ENCODE peak calls at places on chromosomes 1 and 21, in nine cellular contexts. One of them, this sample, is unnamed.
A peak's percentile ranks its signal among the peaks of the same experiment; 100 is the strongest.

GRCh38 chr1:24463756-24464377 is 38.8 kb upstream of the RCAN3 start:
- DNase-seq in WTC11: peak; percentile 50
- DNase-seq in cardiac fibroblast: no peak
- DNase-seq in tibial artery: no peak
- DNase-seq in colonic mucosa: no peak
- DNase-seq in astrocyte of the spinal cord: no peak
- DNase-seq in brain microvascular endothelial cell: no peak
- DNase-seq in Calu3: no peak
- DNase-seq in GM10248: no peak
- DNase-seq in this sample: no peak

GRCh38 chr1:41935226-41935625 is 16.5 kb upstream of the HIVEP3 start:
- DNase-seq in WTC11: no peak
- DNase-seq in cardiac fibroblast: peak; percentile 64
- DNase-seq in tibial artery: no peak
- DNase-seq in colonic mucosa: no peak
- DNase-seq in astrocyte of the spinal cord: peak; percentile 41
- DNase-seq in brain microvascular endothelial cell: no peak
- DNase-seq in Calu3: no peak
- DNase-seq in GM10248: no peak
- DNase-seq in this sample: no peak

GRCh38 chr1:213719462-213719861 is 268.3 kb upstream of the PROX1 start:
- DNase-seq in WTC11: no peak
- DNase-seq in cardiac fibroblast: no peak
- DNase-seq in tibial artery: no peak
- DNase-seq in colonic mucosa: no peak
- DNase-seq in astrocyte of the spinal cord: no peak
- DNase-seq in brain microvascular endothelial cell: no peak
- DNase-seq in Calu3: no peak
- DNase-seq in GM10248: no peak
- DNase-seq in this sample: no peak

GRCh38 chr1:61444277-61444676 is 280.7 kb downstream of the TM2D1 start:
- DNase-seq in WTC11: no peak
- DNase-seq in cardiac fibroblast: no peak
- DNase-seq in tibial artery: no peak
- DNase-seq in colonic mucosa: peak; percentile 60
- DNase-seq in astrocyte of the spinal cord: no peak
- DNase-seq in brain microvascular endothelial cell: no peak
- DNase-seq in Calu3: no peak
- DNase-seq in GM10248: no peak
- DNase-seq in this sample: no peak

GRCh38 chr1:172599912-172600311 is 59.0 kb upstream of the FASLG start:
- DNase-seq in WTC11: no peak
- DNase-seq in cardiac fibroblast: no peak
- DNase-seq in tibial artery: no peak
- DNase-seq in colonic mucosa: no peak
- DNase-seq in astrocyte of the spinal cord: no peak
- DNase-seq in brain microvascular endothelial cell: no peak
- DNase-seq in Calu3: no peak
- DNase-seq in GM10248: no peak
- DNase-seq in this sample: no peak

GRCh38 chr1:3022511-3022973 is 1.3 kb downstream of the ACTRT2 start:
- DNase-seq in WTC11: no peak
- DNase-seq in cardiac fibroblast: no peak
- DNase-seq in tibial artery: peak; percentile 51
- DNase-seq in colonic mucosa: no peak
- DNase-seq in astrocyte of the spinal cord: no peak
- DNase-seq in brain microvascular endothelial cell: no peak
- DNase-seq in Calu3: no peak
- DNase-seq in GM10248: no peak
- DNase-seq in this sample: no peak

GRCh38 chr1:2302292-2302925 is 74.3 kb downstream of the SKI start:
- DNase-seq in WTC11: no peak
- DNase-seq in cardiac fibroblast: no peak
- DNase-seq in tibial artery: no peak
- DNase-seq in colonic mucosa: no peak
- DNase-seq in astrocyte of the spinal cord: no peak
- DNase-seq in brain microvascular endothelial cell: no peak
- DNase-seq in Calu3: no peak
- DNase-seq in GM10248: no peak
- DNase-seq in this sample: no peak

GRCh38 chr1:178005450-178005849 is 35.6 kb upstream of the SEC16B start:
- DNase-seq in WTC11: no peak
- DNase-seq in cardiac fibroblast: no peak
- DNase-seq in tibial artery: no peak
- DNase-seq in colonic mucosa: no peak
- DNase-seq in astrocyte of the spinal cord: no peak
- DNase-seq in brain microvascular endothelial cell: no peak
- DNase-seq in Calu3: no peak
- DNase-seq in GM10248: no peak
- DNase-seq in this sample: no peak

GRCh38 chr1:6869002-6869380 is 83.7 kb downstream of the CAMTA1 start:
- DNase-seq in WTC11: no peak
- DNase-seq in cardiac fibroblast: no peak
- DNase-seq in tibial artery: no peak
- DNase-seq in colonic mucosa: no peak
- DNase-seq in astrocyte of the spinal cord: no peak
- DNase-seq in brain microvascular endothelial cell: no peak
- DNase-seq in Calu3: no peak
- DNase-seq in GM10248: no peak
- DNase-seq in this sample: no peak

GRCh38 chr1:150577557-150578277 is 1.7 kb downstream of the MCL1 start:
- DNase-seq in WTC11: no peak
- DNase-seq in cardiac fibroblast: peak; percentile 61
- DNase-seq in tibial artery: no peak
- DNase-seq in colonic mucosa: no peak
- DNase-seq in astrocyte of the spinal cord: peak; percentile 60
- DNase-seq in brain microvascular endothelial cell: peak; percentile 35
- DNase-seq in Calu3: no peak
- DNase-seq in GM10248: no peak
- DNase-seq in this sample: no peak

GRCh38 chr1:59990470-59990869 is 63.9 kb upstream of the CYP2J2 start:
- DNase-seq in WTC11: no peak
- DNase-seq in cardiac fibroblast: no peak
- DNase-seq in tibial artery: no peak
- DNase-seq in colonic mucosa: no peak
- DNase-seq in astrocyte of the spinal cord: no peak
- DNase-seq in brain microvascular endothelial cell: no peak
- DNase-seq in Calu3: no peak
- DNase-seq in GM10248: no peak
- DNase-seq in this sample: no peak

GRCh38 chr1:77014396-77014795 is 147.1 kb downstream of the ST6GALNAC5 start:
- DNase-seq in WTC11: no peak
- DNase-seq in cardiac fibroblast: no peak
- DNase-seq in tibial artery: no peak
- DNase-seq in colonic mucosa: no peak
- DNase-seq in astrocyte of the spinal cord: no peak
- DNase-seq in brain microvascular endothelial cell: no peak
- DNase-seq in Calu3: no peak
- DNase-seq in GM10248: no peak
- DNase-seq in this sample: no peak

GRCh38 chr1:67347688-67348472 is 40.2 kb downstream of the IL12RB2 start:
- DNase-seq in WTC11: peak; percentile 49
- DNase-seq in cardiac fibroblast: peak; percentile 73
- DNase-seq in tibial artery: no peak
- DNase-seq in colonic mucosa: peak; percentile 38
- DNase-seq in astrocyte of the spinal cord: peak; percentile 85
- DNase-seq in brain microvascular endothelial cell: peak; percentile 49
- DNase-seq in Calu3: peak; percentile 19
- DNase-seq in GM10248: peak; percentile 36
- DNase-seq in this sample: peak; percentile 34

GRCh38 chr1:198922638-198923430 is 284.0 kb downstream of the PTPRC start:
- DNase-seq in WTC11: no peak
- DNase-seq in cardiac fibroblast: no peak
- DNase-seq in tibial artery: no peak
- DNase-seq in colonic mucosa: no peak
- DNase-seq in astrocyte of the spinal cord: no peak
- DNase-seq in brain microvascular endothelial cell: no peak
- DNase-seq in Calu3: no peak
- DNase-seq in GM10248: no peak
- DNase-seq in this sample: no peak

GRCh38 chr21:44761011-44761729 is 40.5 kb downstream of the UBE2G2 start:
- DNase-seq in WTC11: peak; percentile 75
- DNase-seq in cardiac fibroblast: no peak
- DNase-seq in tibial artery: peak; percentile 38
- DNase-seq in colonic mucosa: peak; percentile 54
- DNase-seq in astrocyte of the spinal cord: no peak
- DNase-seq in brain microvascular endothelial cell: no peak
- DNase-seq in Calu3: peak; percentile 47
- DNase-seq in GM10248: no peak
- DNase-seq in this sample: peak; percentile 37
- TF ChIP-seq CTCF in WTC11: peak; percentile 46
- TF ChIP-seq CTCF in cardiac fibroblast: peak; percentile 29
- TF ChIP-seq CTCF in tibial artery: no peak
- TF ChIP-seq CTCF in colonic mucosa: peak; percentile 53
- TF ChIP-seq CTCF in astrocyte of the spinal cord: peak; percentile 44
- TF ChIP-seq CTCF in brain microvascular endothelial cell: peak; percentile 49
- TF ChIP-seq CTCF in Calu3: no peak
- TF ChIP-seq CTCF in GM10248: no peak
- TF ChIP-seq CTCF in this sample: peak; percentile 51

DNA sequence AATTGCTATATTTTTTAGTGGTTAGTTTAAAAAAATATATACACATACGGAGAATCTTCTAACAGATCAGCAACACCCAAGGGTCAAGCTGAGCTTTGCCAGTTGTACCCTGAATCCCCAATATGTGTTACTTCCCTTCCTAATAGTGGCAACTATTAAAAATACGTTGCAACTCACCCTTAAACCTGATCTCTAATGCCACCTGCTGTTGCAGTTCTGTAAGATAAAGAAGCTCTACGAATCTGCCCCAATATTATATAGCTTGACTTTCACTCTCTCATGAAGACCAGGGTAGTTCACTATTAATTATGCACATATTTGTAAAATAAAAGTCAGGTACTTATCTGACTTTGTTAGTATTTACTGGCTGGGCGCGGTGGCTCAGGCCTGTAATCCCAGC is 58.4 kb downstream of the ASH1L start:
- DNase-seq in WTC11: no peak
- DNase-seq in cardiac fibroblast: peak; percentile 71
- DNase-seq in tibial artery: no peak
- DNase-seq in colonic mucosa: no peak
- DNase-seq in astrocyte of the spinal cord: peak; percentile 39
- DNase-seq in brain microvascular endothelial cell: peak; percentile 12
- DNase-seq in Calu3: peak; percentile 9
- DNase-seq in GM10248: peak; percentile 38
- DNase-seq in this sample: no peak
- TF ChIP-seq CTCF in WTC11: no peak
- TF ChIP-seq CTCF in cardiac fibroblast: peak; percentile 45
- TF ChIP-seq CTCF in tibial artery: peak; percentile 37
- TF ChIP-seq CTCF in colonic mucosa: no peak
- TF ChIP-seq CTCF in astrocyte of the spinal cord: peak; percentile 35
- TF ChIP-seq CTCF in brain microvascular endothelial cell: peak; percentile 48
- TF ChIP-seq CTCF in Calu3: no peak
- TF ChIP-seq CTCF in GM10248: peak; percentile 36
- TF ChIP-seq CTCF in this sample: no peak

GRCh38 chr1:238951809-238952208 is 434.6 kb upstream of the CHRM3 start:
- DNase-seq in WTC11: no peak
- DNase-seq in cardiac fibroblast: peak; percentile 66
- DNase-seq in tibial artery: no peak
- DNase-seq in colonic mucosa: peak; percentile 22
- DNase-seq in astrocyte of the spinal cord: peak; percentile 73
- DNase-seq in brain microvascular endothelial cell: peak; percentile 52
- DNase-seq in Calu3: peak; percentile 63
- DNase-seq in GM10248: no peak
- DNase-seq in this sample: peak; percentile 22
- TF ChIP-seq CTCF in WTC11: no peak
- TF ChIP-seq CTCF in cardiac fibroblast: peak; percentile 26
- TF ChIP-seq CTCF in tibial artery: no peak
- TF ChIP-seq CTCF in colonic mucosa: no peak
- TF ChIP-seq CTCF in astrocyte of the spinal cord: peak; percentile 58
- TF ChIP-seq CTCF in brain microvascular endothelial cell: peak; percentile 64
- TF ChIP-seq CTCF in Calu3: peak; percentile 61
- TF ChIP-seq CTCF in GM10248: peak; percentile 9
- TF ChIP-seq CTCF in this sample: peak; percentile 45

GRCh38 chr1:186681136-186681535 is 913 bp upstream of the PTGS2 start:
- DNase-seq in WTC11: no peak
- DNase-seq in cardiac fibroblast: peak; percentile 46
- DNase-seq in tibial artery: no peak
- DNase-seq in colonic mucosa: no peak
- DNase-seq in astrocyte of the spinal cord: peak; percentile 17
- DNase-seq in brain microvascular endothelial cell: no peak
- DNase-seq in Calu3: no peak
- DNase-seq in GM10248: no peak
- DNase-seq in this sample: no peak

GRCh38 chr1:186680031-186681012 is at the start of gene PTGS2:
- DNase-seq in WTC11: peak; percentile 84
- DNase-seq in cardiac fibroblast: peak; percentile 99
- DNase-seq in tibial artery: peak; percentile 91
- DNase-seq in colonic mucosa: peak; percentile 80
- DNase-seq in astrocyte of the spinal cord: peak; percentile 92
- DNase-seq in brain microvascular endothelial cell: peak; percentile 93
- DNase-seq in Calu3: peak; percentile 96
- DNase-seq in GM10248: peak; percentile 82
- DNase-seq in this sample: peak; percentile 74

GRCh38 chr1:186681806-186682205 is 1.6 kb upstream of the PTGS2 start:
- DNase-seq in WTC11: no peak
- DNase-seq in cardiac fibroblast: peak; percentile 81
- DNase-seq in tibial artery: no peak
- DNase-seq in colonic mucosa: no peak
- DNase-seq in astrocyte of the spinal cord: no peak
- DNase-seq in brain microvascular endothelial cell: no peak
- DNase-seq in Calu3: no peak
- DNase-seq in GM10248: no peak
- DNase-seq in this sample: no peak

GRCh38 chr1:186683637-186684410 is 3.6 kb upstream of the PTGS2 start:
- DNase-seq in WTC11: no peak
- DNase-seq in cardiac fibroblast: no peak
- DNase-seq in tibial artery: no peak
- DNase-seq in colonic mucosa: no peak
- DNase-seq in astrocyte of the spinal cord: no peak
- DNase-seq in brain microvascular endothelial cell: no peak
- DNase-seq in Calu3: no peak
- DNase-seq in GM10248: no peak
- DNase-seq in this sample: no peak

GRCh38 chr1:186682721-186683120 is 2.5 kb upstream of the PTGS2 start:
- DNase-seq in WTC11: no peak
- DNase-seq in cardiac fibroblast: peak; percentile 76
- DNase-seq in tibial artery: no peak
- DNase-seq in colonic mucosa: no peak
- DNase-seq in astrocyte of the spinal cord: peak; percentile 38
- DNase-seq in brain microvascular endothelial cell: no peak
- DNase-seq in Calu3: no peak
- DNase-seq in GM10248: no peak
- DNase-seq in this sample: no peak
- TF ChIP-seq CTCF in WTC11: no peak
- TF ChIP-seq CTCF in cardiac fibroblast: peak; percentile 41
- TF ChIP-seq CTCF in tibial artery: no peak
- TF ChIP-seq CTCF in colonic mucosa: peak; percentile 11
- TF ChIP-seq CTCF in astrocyte of the spinal cord: peak; percentile 35
- TF ChIP-seq CTCF in brain microvascular endothelial cell: peak; percentile 48
- TF ChIP-seq CTCF in Calu3: peak; percentile 35
- TF ChIP-seq CTCF in GM10248: peak; percentile 37
- TF ChIP-seq CTCF in this sample: no peak

GRCh38 chr1:30111431-30111830 is 612.0 kb downstream of the MATN1 start:
- DNase-seq in WTC11: peak; percentile 76
- DNase-seq in cardiac fibroblast: peak; percentile 25
- DNase-seq in tibial artery: no peak
- DNase-seq in colonic mucosa: peak; percentile 57
- DNase-seq in astrocyte of the spinal cord: peak; percentile 26
- DNase-seq in brain microvascular endothelial cell: peak; percentile 35
- DNase-seq in Calu3: peak; percentile 65
- DNase-seq in GM10248: peak; percentile 35
- DNase-seq in this sample: peak; percentile 72
- TF ChIP-seq CTCF in WTC11: peak; percentile 32
- TF ChIP-seq CTCF in cardiac fibroblast: peak; percentile 29
- TF ChIP-seq CTCF in tibial artery: peak; percentile 24
- TF ChIP-seq CTCF in colonic mucosa: peak; percentile 52
- TF ChIP-seq CTCF in astrocyte of the spinal cord: peak; percentile 71
- TF ChIP-seq CTCF in brain microvascular endothelial cell: peak; percentile 78
- TF ChIP-seq CTCF in Calu3: peak; percentile 60
- TF ChIP-seq CTCF in GM10248: peak; percentile 53
- TF ChIP-seq CTCF in this sample: peak; percentile 68

GRCh38 chr1:170790175-170790574 is 126.2 kb downstream of the PRRX1 start:
- DNase-seq in WTC11: no peak
- DNase-seq in cardiac fibroblast: no peak
- DNase-seq in tibial artery: no peak
- DNase-seq in colonic mucosa: no peak
- DNase-seq in astrocyte of the spinal cord: no peak
- DNase-seq in brain microvascular endothelial cell: no peak
- DNase-seq in Calu3: no peak
- DNase-seq in GM10248: no peak
- DNase-seq in this sample: no peak
- TF ChIP-seq CTCF in WTC11: no peak
- TF ChIP-seq CTCF in cardiac fibroblast: no peak
- TF ChIP-seq CTCF in tibial artery: no peak
- TF ChIP-seq CTCF in colonic mucosa: no peak
- TF ChIP-seq CTCF in astrocyte of the spinal cord: peak; percentile 19
- TF ChIP-seq CTCF in brain microvascular endothelial cell: peak; percentile 27
- TF ChIP-seq CTCF in Calu3: no peak
- TF ChIP-seq CTCF in GM10248: no peak
- TF ChIP-seq CTCF in this sample: no peak